ENCODE peak calls at places on chromosomes 13 and 19, in six cellular contexts. K is tibial nerve, A is OCI-LY7, R is small intestine, D is IMR-90, B is fibroblast of lung. V is an unnamed sample. For H3K4me1, the result is how much of the 10 kb centered on the place peaks cover.

GRCh38 chr19:19356901-19357566 is 36.4 kb downstream of the MAU2 start:
- DNase-seq in K (no peak), A (no peak), R (no peak), D (no peak), B (no peak), V (no peak)

GRCh38 chr13:40141859-40142555 is 486.5 kb downstream of the COG6 start:
- DNase-seq in K (no peak), A (no peak), R (no peak), D (no peak), B (no peak), V (no peak)

GRCh38 chr19:23254141-23254910 is 4.1 kb upstream of the ZNF724 start:
- DNase-seq in K (no peak), A (no peak), R (no peak), D (no peak), B (no peak), V (no peak)

GRCh38 chr13:110398564-110399507 is 91.8 kb downstream of the COL4A2 start:
- DNase-seq in K (no peak), A (no peak), R (no peak), D (peak), B (peak), V (no peak)

GRCh38 chr13:80196756-80197155 is 144.2 kb downstream of the SPRY2 start:
- DNase-seq in K (no peak), A (no peak), R (no peak), D (peak), B (no peak), V (no peak)

GRCh38 chr19:16540948-16541347 is 1.3 kb downstream of the CHERP start:
- DNase-seq in K (no peak), A (no peak), R (no peak), D (no peak), B (no peak), V (no peak)

GRCh38 chr13:75550159-75550567 is 572 bp downstream of the UCHL3 start:
- DNase-seq in K (no peak), A (peak), R (peak), D (peak), B (peak), V (peak)

GRCh38 chr19:43534811-43535761 is 2.1 kb downstream of the ZNF575 start:
- DNase-seq in K (peak), A (peak), R (peak), D (peak), B (peak), V (peak)

GRCh38 chr13:99873832-99874430 is 97.6 kb downstream of the ZIC5 start:
- DNase-seq in K (no peak), A (no peak), R (no peak), D (no peak), B (no peak), V (no peak)

GRCh38 chr19:47699360-47699917 is 13.8 kb upstream of the EHD2 start:
- DNase-seq in K (no peak), A (peak), R (peak), D (peak), B (no peak), V (peak)

GRCh38 chr19:42332059-42332458 is 6.6 kb downstream of the MEGF8 start:
- DNase-seq in K (no peak), A (no peak), R (no peak), D (no peak), B (no peak), V (no peak)

GRCh38 chr19:17881701-17882100 is 10.0 kb downstream of the SLC5A5 start:
- DNase-seq in K (no peak), A (no peak), R (no peak), D (no peak), B (no peak), V (no peak)

GRCh38 chr19:55519461-55520311 is 17.2 kb downstream of the SBK2 start:
- DNase-seq in K (no peak), A (no peak), R (peak), D (peak), B (peak), V (no peak)

GRCh38 chr13:113756441-113757097 is 2.5 kb upstream of the TMEM255B start:
- DNase-seq in K (no peak), A (no peak), R (no peak), D (peak), B (no peak), V (no peak)

GRCh38 chr13:41199061-41199460 is 4.7 kb upstream of the KBTBD7 start:
- DNase-seq in K (no peak), A (no peak), R (no peak), D (no peak), B (no peak), V (no peak)

GRCh38 chr13:34025746-34026145 is 207.8 kb downstream of the RFC3 start:
- DNase-seq in K (no peak), A (no peak), R (no peak), D (peak), B (peak), V (no peak)

GRCh38 chr13:29429496-29429895 is 166.0 kb downstream of the SLC7A1 start:
- DNase-seq in K (no peak), A (no peak), R (no peak), D (no peak), B (no peak), V (no peak)

GRCh38 chr19:33317522-33317921 is 15.2 kb upstream of the CEBPA start:
- DNase-seq in K (no peak), A (no peak), R (peak), D (no peak), B (no peak), V (no peak)

GRCh38 chr13:46908511-46908910 is 11.7 kb upstream of the HTR2A start:
- DNase-seq in K (no peak), A (no peak), R (no peak), D (peak), B (peak), V (no peak)

GRCh38 chr13:103694033-103694432 is 627.8 kb upstream of the SLC10A2 start:
- DNase-seq in K (no peak), A (no peak), R (no peak), D (no peak), B (no peak), V (no peak)

GRCh38 chr13:21871302-21871862 is 200.5 kb downstream of the FGF9 start:
- DNase-seq in K (no peak), A (no peak), R (peak), D (no peak), B (no peak), V (no peak)

GRCh38 chr19:50663280-50663790 is 14.1 kb downstream of the C19orf81 start:
- DNase-seq in K (no peak), A (no peak), R (no peak), D (no peak), B (no peak), V (no peak)

GRCh38 chr13:51231456-51231855 is 9.3 kb downstream of the FAM124A start:
- DNase-seq in K (no peak), A (no peak), R (no peak), D (no peak), B (no peak), V (no peak)

GRCh38 chr13:108031859-108032258 is 183.5 kb downstream of the LIG4 start:
- DNase-seq in K (no peak), A (no peak), R (no peak), D (no peak), B (no peak), V (no peak)

GRCh38 chr13:73850104-73850898 is 283.9 kb downstream of the KLF12 start:
- DNase-seq in K (no peak), A (no peak), R (no peak), D (no peak), B (no peak), V (no peak)

GRCh38 chr13:25406377-25406776 is 34.6 kb downstream of the ATP8A2 start:
- DNase-seq in K (no peak), A (peak), R (no peak), D (no peak), B (no peak), V (no peak)

GRCh38 chr19:10742494-10742893 is 24.6 kb downstream of the DNM2 start:
- DNase-seq in K (no peak), A (no peak), R (peak), D (no peak), B (no peak), V (peak)

GRCh38 chr19:10747271-10747670 is 29.4 kb downstream of the DNM2 start:
- DNase-seq in K (no peak), A (no peak), R (peak), D (no peak), B (no peak), V (peak)

GRCh38 chr19:10740798-10741197 is 22.9 kb downstream of the DNM2 start:
- DNase-seq in K (no peak), A (no peak), R (peak), D (no peak), B (no peak), V (no peak)

GRCh38 chr19:10747674-10748073 is 29.8 kb downstream of the DNM2 start:
- DNase-seq in K (no peak), A (no peak), R (peak), D (no peak), B (no peak), V (peak)

GRCh38 chr19:10744222-10744847 is 26.5 kb downstream of the DNM2 start:
- DNase-seq in K (no peak), A (no peak), R (peak), D (no peak), B (no peak), V (peak)
- H3K4me1 ChIP-seq in K (half or more), A (under half), R (under half), D (under half), B (under half), V (under half)

GRCh38 chr13:49304356-49304755 is 56.6 kb downstream of the CDADC1 start:
- DNase-seq in K (no peak), A (no peak), R (no peak), D (no peak), B (no peak), V (no peak)
- H3K27ac ChIP-seq in K (peak), A (no peak), R (no peak), D (no peak), B (no peak), V (no peak)

GRCh38 chr13:42539670-42540069 is 34.3 kb upstream of the TNFSF11 start:
- DNase-seq in K (no peak), A (no peak), R (no peak), D (no peak), B (peak), V (no peak)
- H3K4me1 ChIP-seq in K (under half), A (under half), R (under half), D (under half), B (under half), V (under half)

DNA sequence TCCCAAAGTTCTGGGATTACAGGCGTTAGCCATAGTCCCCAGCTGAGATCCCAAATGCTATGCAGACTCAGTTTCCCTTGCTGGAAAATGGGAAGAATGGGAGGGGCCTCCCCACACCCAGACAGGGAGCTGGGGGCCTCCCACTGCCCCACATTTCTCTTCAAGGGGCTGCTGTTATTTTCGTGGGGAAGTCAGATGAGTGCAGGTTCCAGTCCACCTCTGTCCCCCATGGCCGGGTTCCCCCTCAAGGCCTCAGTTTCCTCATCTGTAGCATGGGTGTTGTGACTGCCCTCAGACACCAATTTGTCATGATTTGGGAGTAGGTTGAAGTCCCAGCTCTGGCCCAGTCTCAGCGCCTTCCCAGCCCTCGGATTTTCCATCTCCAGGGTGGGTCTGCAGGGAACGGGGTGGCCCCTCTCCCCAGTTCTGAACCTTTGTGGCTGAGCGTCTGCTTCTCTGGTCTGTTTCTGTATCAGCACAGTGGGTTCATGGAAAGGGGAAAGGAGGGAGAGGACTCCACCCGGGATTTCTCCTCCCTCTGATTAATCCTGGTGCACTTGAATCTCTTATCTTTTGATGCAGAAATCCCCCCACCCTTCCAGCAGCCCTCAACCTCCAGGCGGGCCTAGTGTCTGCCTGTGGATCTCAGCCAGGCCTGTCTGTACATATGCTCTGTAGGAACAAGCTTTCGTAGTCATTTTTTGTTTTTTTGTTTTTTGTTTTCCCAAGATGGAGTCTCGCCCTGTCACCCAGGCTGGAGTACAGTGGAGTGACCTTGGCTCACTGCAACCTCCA is 12.2 kb downstream of the NFIC start:
- DNase-seq in K (no peak), A (no peak), R (no peak), D (no peak), B (no peak), V (no peak)
- H3K27ac ChIP-seq in K (peak), A (no peak), R (no peak), D (no peak), B (no peak), V (no peak)

GRCh38 chr19:10744848-10745293 is 27.0 kb downstream of the DNM2 start:
- DNase-seq in K (no peak), A (no peak), R (peak), D (no peak), B (no peak), V (peak)
- H3K4me1 ChIP-seq in K (half or more), A (under half), R (under half), D (under half), B (under half), V (under half)

DNA sequence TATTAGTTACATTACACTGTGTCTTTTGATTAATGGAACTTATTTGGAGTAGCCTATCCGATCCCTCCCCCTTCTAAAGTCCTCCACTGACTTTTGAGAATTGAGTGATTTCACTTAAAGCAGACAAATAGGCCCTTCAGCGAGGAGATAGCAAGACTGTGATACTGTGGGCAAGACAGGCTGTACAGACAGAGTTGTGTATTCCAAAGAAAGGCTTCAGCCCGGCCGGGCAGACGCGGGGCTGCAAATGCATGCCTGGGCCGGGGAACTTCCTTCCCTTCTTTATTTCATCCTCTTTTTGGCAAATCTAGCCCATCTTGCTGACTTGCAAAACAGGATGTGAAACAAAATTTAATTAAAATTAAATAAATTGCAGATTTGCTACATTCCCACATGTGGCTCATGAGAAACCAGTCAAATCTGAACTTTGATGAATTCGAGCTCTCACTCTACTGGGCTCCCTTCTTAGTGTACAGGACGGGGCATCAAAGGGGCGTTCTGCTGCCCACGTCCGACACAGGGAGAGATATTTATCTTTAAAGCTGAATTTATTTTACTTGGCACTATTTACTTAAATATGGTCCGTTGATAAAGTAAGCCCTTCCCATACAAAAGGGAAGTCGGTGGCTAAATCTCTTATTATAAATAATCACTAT is 314.9 kb downstream of the ZNF536 start:
- DNase-seq in K (no peak), A (no peak), R (no peak), D (no peak), B (no peak), V (no peak)
- H3K27ac ChIP-seq in K (peak), A (no peak), R (no peak), D (no peak), B (no peak), V (no peak)

GRCh38 chr19:40392894-40393517 is 3.0 kb upstream of the HIPK4 start:
- DNase-seq in K (no peak), A (peak), R (no peak), D (no peak), B (no peak), V (peak)
- H3K4me1 ChIP-seq in K (under half), A (under half), R (under half), D (under half), B (under half), V (under half)